ENCODE peak calls at places on chromosomes 6 and 20, in nine cellular contexts. Z, C, R, Y, B, A, N, S and G are unnamed samples.

GRCh38 chr20:40563296-40563950 is 125.6 kb downstream of the MAFB start:
- DNase-seq in S (no peak), A (no peak), Z (peak), Y (no peak), N (no peak), R (no peak), B (no peak), C (no peak), G (no peak)

GRCh38 chr20:44646023-44646640 is 5.4 kb downstream of the ADA start:
- DNase-seq in A (no peak), N (no peak), C (peak), S (no peak), R (no peak), Y (peak), B (no peak), Z (no peak), G (no peak)

GRCh38 chr6:21431526-21431925 is 162.0 kb upstream of the SOX4 start:
- DNase-seq in Z (no peak), B (no peak), R (no peak), A (no peak), N (no peak), S (no peak), C (no peak), Y (no peak), G (no peak)

GRCh38 chr6:139161169-139161568 is 26.3 kb downstream of the HECA start:
- DNase-seq in B (no peak), R (no peak), N (no peak), A (no peak), C (peak), Y (no peak), S (no peak), Z (no peak), G (no peak)

GRCh38 chr20:58293453-58293852 is 16.1 kb upstream of the RAB22A start:
- DNase-seq in S (no peak), Y (no peak), B (no peak), A (peak), Z (no peak), N (no peak), R (no peak), C (no peak), G (peak)

GRCh38 chr6:55917756-55918415 is 42.5 kb upstream of the BMP5 start:
- DNase-seq in B (no peak), Y (no peak), Z (no peak), C (no peak), R (no peak), A (no peak), S (no peak), N (no peak), G (no peak)

GRCh38 chr20:44203161-44203560 is 7.4 kb downstream of the OSER1 start:
- DNase-seq in A (peak), Z (no peak), B (no peak), S (no peak), C (no peak), N (no peak), R (no peak), Y (no peak), G (no peak)

GRCh38 chr6:154234019-154234772 is 122.4 kb downstream of the IPCEF1 start:
- DNase-seq in R (no peak), C (no peak), N (no peak), Z (no peak), S (no peak), Y (no peak), B (no peak), A (no peak), G (no peak)

GRCh38 chr20:63903796-63904570 is 9.1 kb downstream of the DNAJC5 start:
- DNase-seq in Y (no peak), R (no peak), N (no peak), C (no peak), A (no peak), S (no peak), Z (no peak), B (no peak), G (no peak)

GRCh38 chr6:56510984-56511531 is 131.6 kb downstream of the DST start:
- DNase-seq in A (no peak), R (no peak), B (no peak), Z (no peak), Y (peak), N (no peak), S (no peak), C (no peak), G (no peak)

GRCh38 chr6:43669922-43670622 is 17.5 kb downstream of the MRPS18A start:
- DNase-seq in R (no peak), N (no peak), Y (no peak), S (peak), B (no peak), C (peak), Z (no peak), A (peak), G (no peak)

GRCh38 chr6:115969207-115969929 is 91.3 kb downstream of the FRK start:
- DNase-seq in Y (no peak), B (no peak), Z (no peak), A (no peak), C (no peak), N (peak), S (no peak), R (no peak), G (no peak)

GRCh38 chr20:46649650-46649949 is 1.7 kb downstream of the SLC13A3 start:
- DNase-seq in A (no peak), R (no peak), B (no peak), S (no peak), N (no peak), Y (no peak), Z (no peak), C (no peak), G (no peak)

GRCh38 chr20:37381621-37382538 is 35.9 kb downstream of the SRC start:
- DNase-seq in A (no peak), R (no peak), C (no peak), S (no peak), Z (no peak), N (no peak), B (no peak), Y (no peak), G (peak)

GRCh38 chr20:54502179-54502578 is 26.8 kb downstream of the DOK5 start:
- DNase-seq in Z (no peak), C (no peak), Y (no peak), N (no peak), A (no peak), R (no peak), B (no peak), S (no peak), G (no peak)

GRCh38 chr20:39269031-39269461 is 306.9 kb downstream of the DHX35 start:
- DNase-seq in N (no peak), Z (peak), S (no peak), Y (peak), C (no peak), B (no peak), R (peak), A (peak), G (peak)

GRCh38 chr6:36444470-36444869 is 1.7 kb downstream of the KCTD20 start:
- DNase-seq in R (no peak), Z (no peak), S (no peak), N (no peak), A (no peak), B (no peak), C (no peak), Y (no peak), G (no peak)

GRCh38 chr6:54935739-54936138 is 89.2 kb downstream of the FAM83B start:
- DNase-seq in S (no peak), R (no peak), C (no peak), A (no peak), Z (no peak), Y (no peak), N (no peak), B (no peak), G (no peak)

GRCh38 chr6:71408966-71409723 is 120.5 kb downstream of the OGFRL1 start:
- DNase-seq in R (no peak), Y (no peak), Z (no peak), A (no peak), C (no peak), B (no peak), S (no peak), N (no peak), G (no peak)

GRCh38 chr6:11363881-11364576 is 131.6 kb upstream of the NEDD9 start:
- DNase-seq in N (no peak), Y (no peak), B (no peak), Z (no peak), S (no peak), A (no peak), R (no peak), C (no peak), G (no peak)

GRCh38 chr20:33443512-33444239 is at the start of gene SNTA1:
- DNase-seq in Y (peak), Z (peak), B (peak), A (peak), C (peak), S (peak), N (peak), R (peak), G (peak)